ENCODE peak calls at places on chromosomes 7 and 10, in five cellular contexts. One of them, this sample, is unnamed.

GRCh38 chr7:75565129-75565528 is 73.0 kb downstream of the SPDYE5 start:
- DNase-seq in vagina: no peak
- DNase-seq in fibroblast of mammary gland: peak
- DNase-seq in gastrocnemius medialis: no peak
- DNase-seq in right lobe of liver: no peak
- DNase-seq in this sample: peak

GRCh38 chr7:26293569-26294308 is 2.1 kb downstream of the SNX10 start:
- DNase-seq in vagina: no peak
- DNase-seq in right lobe of liver: no peak
- DNase-seq in fibroblast of mammary gland: no peak
- DNase-seq in gastrocnemius medialis: no peak
- DNase-seq in this sample: no peak

GRCh38 chr10:23951841-23952240 is 257.1 kb upstream of the KIAA1217 start:
- DNase-seq in fibroblast of mammary gland: no peak
- DNase-seq in vagina: no peak
- DNase-seq in gastrocnemius medialis: no peak
- DNase-seq in right lobe of liver: no peak
- DNase-seq in this sample: no peak

GRCh38 chr10:43122096-43122495 is 16.1 kb upstream of the CSGALNACT2 start:
- DNase-seq in right lobe of liver: peak
- DNase-seq in vagina: no peak
- DNase-seq in gastrocnemius medialis: no peak
- DNase-seq in fibroblast of mammary gland: no peak
- DNase-seq in this sample: peak

GRCh38 chr7:65796205-65796604 is 76.7 kb upstream of the VKORC1L1 start:
- DNase-seq in gastrocnemius medialis: no peak
- DNase-seq in right lobe of liver: no peak
- DNase-seq in vagina: no peak
- DNase-seq in fibroblast of mammary gland: no peak
- DNase-seq in this sample: no peak

GRCh38 chr7:118078015-118078414 is 105.9 kb upstream of the LSM8 start:
- DNase-seq in vagina: no peak
- DNase-seq in fibroblast of mammary gland: no peak
- DNase-seq in gastrocnemius medialis: no peak
- DNase-seq in right lobe of liver: no peak
- DNase-seq in this sample: no peak

GRCh38 chr7:77316219-77316978 is 99.8 kb downstream of the GSAP start:
- DNase-seq in vagina: no peak
- DNase-seq in gastrocnemius medialis: no peak
- DNase-seq in fibroblast of mammary gland: peak
- DNase-seq in right lobe of liver: no peak
- DNase-seq in this sample: no peak

GRCh38 chr7:12152196-12152918 is 58.7 kb upstream of the TMEM106B start:
- DNase-seq in vagina: no peak
- DNase-seq in fibroblast of mammary gland: no peak
- DNase-seq in gastrocnemius medialis: no peak
- DNase-seq in right lobe of liver: no peak
- DNase-seq in this sample: no peak

GRCh38 chr7:99459087-99459486 is 6.9 kb downstream of the ATP5MF start:
- DNase-seq in vagina: no peak
- DNase-seq in right lobe of liver: no peak
- DNase-seq in fibroblast of mammary gland: peak
- DNase-seq in gastrocnemius medialis: no peak
- DNase-seq in this sample: no peak

GRCh38 chr7:8133955-8134733 is 127.8 kb downstream of the ICA1 start:
- DNase-seq in vagina: no peak
- DNase-seq in right lobe of liver: no peak
- DNase-seq in fibroblast of mammary gland: no peak
- DNase-seq in gastrocnemius medialis: no peak
- DNase-seq in this sample: no peak

GRCh38 chr7:366171-366916 is 76.4 kb downstream of the FOXL3 start:
- DNase-seq in fibroblast of mammary gland: no peak
- DNase-seq in vagina: no peak
- DNase-seq in right lobe of liver: no peak
- DNase-seq in gastrocnemius medialis: no peak
- DNase-seq in this sample: no peak

GRCh38 chr7:50648570-50649169 is 83.5 kb upstream of the DDC start:
- DNase-seq in gastrocnemius medialis: no peak
- DNase-seq in vagina: peak
- DNase-seq in right lobe of liver: no peak
- DNase-seq in fibroblast of mammary gland: no peak
- DNase-seq in this sample: peak

GRCh38 chr7:107580716-107581383 is 804 bp downstream of the BCAP29 start:
- DNase-seq in right lobe of liver: no peak
- DNase-seq in vagina: no peak
- DNase-seq in gastrocnemius medialis: no peak
- DNase-seq in fibroblast of mammary gland: no peak
- DNase-seq in this sample: no peak

GRCh38 chr10:98404571-98405396 is 10.2 kb downstream of the PYROXD2 start:
- DNase-seq in right lobe of liver: no peak
- DNase-seq in gastrocnemius medialis: no peak
- DNase-seq in fibroblast of mammary gland: peak
- DNase-seq in vagina: no peak
- DNase-seq in this sample: no peak

GRCh38 chr10:23522345-23522744 is 83.5 kb downstream of the OTUD1 start:
- DNase-seq in right lobe of liver: no peak
- DNase-seq in fibroblast of mammary gland: peak
- DNase-seq in vagina: no peak
- DNase-seq in gastrocnemius medialis: no peak
- DNase-seq in this sample: no peak

GRCh38 chr10:53841746-53842145 is 959.3 kb downstream of the PCDH15 start:
- DNase-seq in vagina: no peak
- DNase-seq in right lobe of liver: no peak
- DNase-seq in gastrocnemius medialis: no peak
- DNase-seq in fibroblast of mammary gland: no peak
- DNase-seq in this sample: no peak

GRCh38 chr10:110758898-110759297 is 112.8 kb upstream of the PDCD4 start:
- DNase-seq in fibroblast of mammary gland: peak
- DNase-seq in gastrocnemius medialis: no peak
- DNase-seq in vagina: no peak
- DNase-seq in right lobe of liver: no peak
- DNase-seq in this sample: no peak

GRCh38 chr10:129898701-129899563 is 65.1 kb downstream of the EBF3 start:
- DNase-seq in right lobe of liver: no peak
- DNase-seq in fibroblast of mammary gland: no peak
- DNase-seq in gastrocnemius medialis: no peak
- DNase-seq in vagina: no peak
- DNase-seq in this sample: no peak

GRCh38 chr7:113784317-113784716 is 134.5 kb downstream of the PPP1R3A start:
- DNase-seq in vagina: no peak
- DNase-seq in fibroblast of mammary gland: no peak
- DNase-seq in right lobe of liver: no peak
- DNase-seq in gastrocnemius medialis: no peak
- DNase-seq in this sample: no peak

GRCh38 chr10:63681965-63682704 is 160.9 kb downstream of the REEP3 start:
- DNase-seq in gastrocnemius medialis: peak
- DNase-seq in vagina: no peak
- DNase-seq in right lobe of liver: no peak
- DNase-seq in fibroblast of mammary gland: peak
- DNase-seq in this sample: no peak

GRCh38 chr7:21507627-21508343 is 35.1 kb upstream of the DNAH11 start:
- DNase-seq in vagina: no peak
- DNase-seq in fibroblast of mammary gland: peak
- DNase-seq in gastrocnemius medialis: no peak
- DNase-seq in right lobe of liver: peak
- DNase-seq in this sample: peak

GRCh38 chr10:132168571-132169030 is 18.1 kb upstream of the DPYSL4 start:
- DNase-seq in vagina: no peak
- DNase-seq in fibroblast of mammary gland: no peak
- DNase-seq in right lobe of liver: no peak
- DNase-seq in gastrocnemius medialis: no peak
- DNase-seq in this sample: no peak

GRCh38 chr10:44010873-44011602 is 362.4 kb upstream of the ZNF32 start:
- DNase-seq in right lobe of liver: no peak
- DNase-seq in vagina: no peak
- DNase-seq in fibroblast of mammary gland: no peak
- DNase-seq in gastrocnemius medialis: no peak
- DNase-seq in this sample: no peak

GRCh38 chr7:84314263-84314662 is 119.7 kb upstream of the SEMA3A start:
- DNase-seq in right lobe of liver: no peak
- DNase-seq in gastrocnemius medialis: no peak
- DNase-seq in vagina: no peak
- DNase-seq in fibroblast of mammary gland: no peak
- DNase-seq in this sample: no peak

DNA sequence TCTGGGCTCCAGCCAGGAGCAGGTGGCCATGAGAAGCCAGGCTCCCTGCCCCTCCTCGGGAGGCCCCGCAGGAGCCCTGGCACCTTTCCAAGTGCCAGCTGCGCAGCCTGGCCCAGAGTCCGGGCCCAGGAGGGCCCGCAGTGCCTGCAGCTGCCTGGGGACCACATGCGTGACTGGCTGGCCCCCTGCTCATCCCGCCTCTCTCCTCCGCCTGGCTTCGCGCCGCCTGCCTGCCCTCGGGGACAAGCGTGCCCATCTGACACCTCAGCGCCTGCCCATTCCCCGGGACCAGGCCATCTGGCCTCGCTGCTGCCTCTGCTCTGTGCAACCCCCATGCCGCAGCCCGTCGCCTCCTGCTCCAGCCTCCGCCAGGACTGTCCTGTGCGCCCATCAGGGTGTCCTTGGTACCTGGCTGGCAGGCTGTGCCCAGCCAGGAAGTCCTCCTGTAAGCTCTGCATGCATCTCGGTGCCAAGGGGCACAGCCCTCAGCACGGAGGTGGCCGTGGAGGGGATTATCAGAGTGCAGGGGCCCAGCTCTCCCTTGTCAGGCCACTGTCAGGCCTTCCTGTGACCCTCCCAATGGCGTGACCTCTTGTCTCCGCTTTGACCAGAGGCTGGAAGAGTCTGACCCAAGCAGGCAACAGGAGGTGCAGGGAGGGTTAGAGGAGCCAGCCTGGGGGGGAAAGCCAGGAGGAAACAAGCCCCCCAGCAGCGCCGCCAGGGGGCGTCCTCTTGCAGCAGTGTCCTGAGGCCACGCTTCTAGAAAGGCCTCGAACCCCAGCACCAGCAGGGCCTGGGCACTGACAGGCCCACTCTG is 50.5 kb downstream of the TMEM209 start:
- DNase-seq in fibroblast of mammary gland: no peak
- DNase-seq in vagina: no peak
- DNase-seq in gastrocnemius medialis: no peak
- DNase-seq in right lobe of liver: no peak
- DNase-seq in this sample: peak
- TF ChIP-seq CTCF in fibroblast of mammary gland: peak
- TF ChIP-seq CTCF in vagina: no peak
- TF ChIP-seq CTCF in gastrocnemius medialis: no peak
- TF ChIP-seq CTCF in right lobe of liver: no peak
- TF ChIP-seq CTCF in this sample: no peak

GRCh38 chr7:10022480-10022879 is 951.2 kb upstream of the PHF14 start:
- DNase-seq in gastrocnemius medialis: no peak
- DNase-seq in vagina: no peak
- DNase-seq in fibroblast of mammary gland: no peak
- DNase-seq in right lobe of liver: no peak
- DNase-seq in this sample: no peak

DNA sequence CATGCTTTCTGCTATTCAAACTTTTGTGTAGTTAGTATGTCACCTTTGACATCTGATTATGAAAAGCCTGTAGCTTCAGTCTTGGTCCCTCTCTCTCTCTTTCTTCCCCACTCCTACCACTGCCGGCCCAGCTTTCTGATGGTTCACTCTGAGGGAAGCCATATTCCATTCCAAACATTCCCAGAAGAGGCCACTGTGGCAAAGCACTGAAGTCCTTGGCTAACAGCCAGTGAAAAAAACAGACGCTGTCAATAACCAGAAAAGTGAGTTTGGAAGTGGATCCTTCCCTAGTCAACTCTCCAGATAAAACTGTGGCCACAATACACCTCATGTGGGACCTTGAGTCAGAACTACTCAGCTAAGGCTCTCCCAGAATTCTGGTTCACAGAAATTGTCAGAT is 950.7 kb upstream of the PHF14 start:
- DNase-seq in vagina: no peak
- DNase-seq in right lobe of liver: peak
- DNase-seq in gastrocnemius medialis: no peak
- DNase-seq in fibroblast of mammary gland: no peak
- DNase-seq in this sample: no peak
- TF ChIP-seq CTCF in vagina: no peak
- TF ChIP-seq CTCF in right lobe of liver: peak
- TF ChIP-seq CTCF in gastrocnemius medialis: no peak
- TF ChIP-seq CTCF in fibroblast of mammary gland: no peak
- TF ChIP-seq CTCF in this sample: no peak

GRCh38 chr7:105139381-105139780 is 125.4 kb downstream of the KMT2E start:
- DNase-seq in right lobe of liver: no peak
- DNase-seq in fibroblast of mammary gland: no peak
- DNase-seq in vagina: no peak
- DNase-seq in gastrocnemius medialis: no peak
- DNase-seq in this sample: no peak

GRCh38 chr7:105136221-105136620 is 122.2 kb downstream of the KMT2E start:
- DNase-seq in fibroblast of mammary gland: no peak
- DNase-seq in right lobe of liver: no peak
- DNase-seq in gastrocnemius medialis: no peak
- DNase-seq in vagina: no peak
- DNase-seq in this sample: no peak

GRCh38 chr7:105137898-105138297 is 123.9 kb downstream of the KMT2E start:
- DNase-seq in right lobe of liver: no peak
- DNase-seq in gastrocnemius medialis: no peak
- DNase-seq in vagina: no peak
- DNase-seq in fibroblast of mammary gland: no peak
- DNase-seq in this sample: no peak

DNA sequence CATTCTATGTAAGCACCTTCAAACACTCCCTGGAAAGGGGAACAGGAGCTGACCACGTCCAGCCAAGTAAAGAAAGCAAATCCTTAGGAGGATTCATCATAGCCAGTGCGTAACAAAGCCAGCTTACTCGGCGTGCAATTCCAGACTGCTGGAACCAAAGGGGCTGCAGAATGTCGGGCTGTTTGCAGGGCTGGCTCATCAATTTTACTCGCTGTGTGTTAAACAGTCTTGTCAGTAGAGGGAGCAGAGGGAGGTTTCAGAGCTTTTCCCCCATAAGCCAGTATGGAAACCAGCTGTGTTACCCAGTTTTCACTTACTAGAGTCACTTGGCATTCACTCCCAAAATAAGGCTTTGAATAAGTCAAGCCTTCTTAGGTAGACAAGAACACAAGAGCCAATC is 127.1 kb downstream of the KMT2E start:
- DNase-seq in fibroblast of mammary gland: peak
- DNase-seq in vagina: no peak
- DNase-seq in right lobe of liver: no peak
- DNase-seq in gastrocnemius medialis: no peak
- DNase-seq in this sample: no peak
- TF ChIP-seq CTCF in fibroblast of mammary gland: peak
- TF ChIP-seq CTCF in vagina: no peak
- TF ChIP-seq CTCF in right lobe of liver: peak
- TF ChIP-seq CTCF in gastrocnemius medialis: no peak
- TF ChIP-seq CTCF in this sample: no peak

DNA sequence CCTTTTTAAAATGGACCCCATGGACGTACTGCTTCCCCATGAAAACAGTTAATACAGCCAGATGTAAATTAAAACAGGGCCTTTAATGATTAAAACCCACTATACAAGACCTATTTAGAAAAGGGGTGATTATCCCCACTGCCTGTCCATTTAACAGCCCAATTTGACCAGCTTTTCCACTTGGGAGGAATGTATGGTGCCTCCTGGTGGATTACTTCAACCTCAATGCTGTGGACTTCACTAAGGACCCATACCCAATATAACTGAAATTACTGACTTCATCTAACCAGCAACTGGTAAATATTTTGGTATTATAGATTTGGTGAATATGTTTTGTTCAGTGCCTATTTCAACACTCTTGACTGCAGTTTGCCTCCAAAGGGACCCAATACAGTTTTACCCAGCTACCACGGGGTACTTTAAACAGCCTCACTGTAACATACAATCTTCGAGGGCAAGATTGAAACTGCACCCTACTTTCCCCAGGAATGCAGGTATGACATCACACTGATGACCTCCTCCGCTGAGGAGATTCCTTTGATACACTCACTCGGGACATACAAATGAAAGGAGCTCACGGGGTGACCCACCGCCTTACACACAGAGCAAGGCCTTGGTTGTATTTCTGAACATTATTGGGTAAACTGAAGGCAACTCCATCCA is 192.8 kb downstream of the DNAJC1 start:
- DNase-seq in right lobe of liver: no peak
- DNase-seq in fibroblast of mammary gland: no peak
- DNase-seq in gastrocnemius medialis: no peak
- DNase-seq in vagina: no peak
- DNase-seq in this sample: no peak
- TF ChIP-seq CTCF in right lobe of liver: no peak
- TF ChIP-seq CTCF in fibroblast of mammary gland: no peak
- TF ChIP-seq CTCF in gastrocnemius medialis: no peak
- TF ChIP-seq CTCF in vagina: no peak
- TF ChIP-seq CTCF in this sample: no peak

This sample was measured in stomach.